ENCODE peak calls at places on chromosomes 1 and 21, in six cellular contexts. L is heart left ventricle; N is left ventricle myocardium inferior; U is Panc1; Q is sigmoid colon; I is effector memory CD4-positive, alpha-beta T cell. B is an unnamed sample. For H3K27me3, the result is how much of the 10 kb centered on the place peaks cover.

GRCh38 chr1:41915786-41916571 is 2.7 kb downstream of the HIVEP3 start:
- DNase-seq in L (no peak), N (no peak), U (no peak), Q (no peak), I (no peak), B (peak)

GRCh38 chr1:183180213-183180612 is 5.9 kb upstream of the LAMC2 start:
- DNase-seq in L (peak), N (no peak), U (no peak), Q (peak), I (no peak), B (no peak)

GRCh38 chr1:213796525-213796924 is 191.2 kb upstream of the PROX1 start:
- DNase-seq in L (no peak), N (no peak), U (no peak), Q (no peak), I (no peak), B (no peak)

GRCh38 chr21:46049890-46050650 is 47.8 kb upstream of the COL6A2 start:
- DNase-seq in L (no peak), N (no peak), U (no peak), Q (peak), I (no peak), B (peak)

GRCh38 chr21:41980561-41980960 is 26.7 kb upstream of the C2CD2 start:
- DNase-seq in L (no peak), N (no peak), U (no peak), Q (no peak), I (no peak), B (no peak)

GRCh38 chr1:241591317-241591716 is 48.9 kb downstream of the CHML start:
- DNase-seq in L (no peak), N (no peak), U (no peak), Q (no peak), I (no peak), B (no peak)

GRCh38 chr1:78607334-78607927 is 12.8 kb upstream of the IFI44L start:
- DNase-seq in L (no peak), N (no peak), U (no peak), Q (no peak), I (no peak), B (no peak)

GRCh38 chr1:30054126-30054525 is 669.3 kb downstream of the MATN1 start:
- DNase-seq in L (no peak), N (no peak), U (no peak), Q (no peak), I (no peak), B (peak)

GRCh38 chr1:113617438-113618141 is 141.7 kb downstream of the PHTF1 start:
- DNase-seq in L (no peak), N (no peak), U (no peak), Q (no peak), I (no peak), B (no peak)

GRCh38 chr1:89843279-89844121 is 22.7 kb downstream of the LRRC8D start:
- DNase-seq in L (peak), N (peak), U (no peak), Q (peak), I (peak), B (peak)

GRCh38 chr1:23122796-23123195 is 45.9 kb downstream of the LUZP1 start:
- DNase-seq in L (no peak), N (no peak), U (no peak), Q (no peak), I (no peak), B (no peak)

GRCh38 chr1:187261637-187262036 is 432.9 kb downstream of the PLA2G4A start:
- DNase-seq in L (no peak), N (no peak), U (no peak), Q (no peak), I (no peak), B (no peak)

GRCh38 chr1:12706061-12706460 is 9.8 kb upstream of the AADACL3 start:
- DNase-seq in L (no peak), N (no peak), U (no peak), Q (no peak), I (no peak), B (no peak)
- H3K27me3 ChIP-seq in L (under half), N (under half), U (under half), Q (under half), I (under half), B (under half)

GRCh38 chr1:163712321-163712720 is 390.6 kb downstream of the NUF2 start:
- DNase-seq in L (no peak), N (no peak), U (no peak), Q (no peak), I (no peak), B (no peak)

GRCh38 chr1:163703794-163704193 is 382.0 kb downstream of the NUF2 start:
- DNase-seq in L (no peak), N (no peak), U (no peak), Q (no peak), I (no peak), B (no peak)

GRCh38 chr1:163706915-163707314 is 385.2 kb downstream of the NUF2 start:
- DNase-seq in L (no peak), N (no peak), U (no peak), Q (no peak), I (no peak), B (no peak)

GRCh38 chr1:163709636-163710035 is 387.9 kb downstream of the NUF2 start:
- DNase-seq in L (no peak), N (no peak), U (no peak), Q (no peak), I (no peak), B (no peak)
- H3K4me3 ChIP-seq in L (no peak), N (no peak), U (no peak), Q (no peak), I (no peak), B (no peak)

DNA sequence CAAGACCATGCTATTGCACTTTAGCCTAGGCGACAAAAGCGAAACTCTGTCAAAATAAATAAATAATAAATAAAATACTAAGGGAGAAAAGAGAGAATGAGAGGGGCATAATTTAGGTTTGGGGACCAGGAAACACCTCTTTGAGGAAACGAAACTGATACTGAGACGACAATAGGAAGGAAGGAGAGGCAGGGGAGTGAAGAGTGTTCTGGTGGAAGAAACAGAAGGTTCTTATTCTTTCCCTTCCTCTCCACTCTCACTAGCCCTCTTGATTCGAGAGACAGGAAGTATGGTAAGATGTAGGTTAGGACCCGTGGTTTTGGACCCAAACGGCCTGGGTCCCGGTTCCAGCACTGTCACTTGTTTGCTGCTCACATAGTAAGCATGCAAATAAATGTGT is 1.6 kb upstream of the NKAIN1 start:
- DNase-seq in L (no peak), N (no peak), U (no peak), Q (peak), I (no peak), B (no peak)
- H3K27me3 ChIP-seq in L (under half), N (half or more), U (under half), Q (half or more), I (under half), B (under half)

DNA sequence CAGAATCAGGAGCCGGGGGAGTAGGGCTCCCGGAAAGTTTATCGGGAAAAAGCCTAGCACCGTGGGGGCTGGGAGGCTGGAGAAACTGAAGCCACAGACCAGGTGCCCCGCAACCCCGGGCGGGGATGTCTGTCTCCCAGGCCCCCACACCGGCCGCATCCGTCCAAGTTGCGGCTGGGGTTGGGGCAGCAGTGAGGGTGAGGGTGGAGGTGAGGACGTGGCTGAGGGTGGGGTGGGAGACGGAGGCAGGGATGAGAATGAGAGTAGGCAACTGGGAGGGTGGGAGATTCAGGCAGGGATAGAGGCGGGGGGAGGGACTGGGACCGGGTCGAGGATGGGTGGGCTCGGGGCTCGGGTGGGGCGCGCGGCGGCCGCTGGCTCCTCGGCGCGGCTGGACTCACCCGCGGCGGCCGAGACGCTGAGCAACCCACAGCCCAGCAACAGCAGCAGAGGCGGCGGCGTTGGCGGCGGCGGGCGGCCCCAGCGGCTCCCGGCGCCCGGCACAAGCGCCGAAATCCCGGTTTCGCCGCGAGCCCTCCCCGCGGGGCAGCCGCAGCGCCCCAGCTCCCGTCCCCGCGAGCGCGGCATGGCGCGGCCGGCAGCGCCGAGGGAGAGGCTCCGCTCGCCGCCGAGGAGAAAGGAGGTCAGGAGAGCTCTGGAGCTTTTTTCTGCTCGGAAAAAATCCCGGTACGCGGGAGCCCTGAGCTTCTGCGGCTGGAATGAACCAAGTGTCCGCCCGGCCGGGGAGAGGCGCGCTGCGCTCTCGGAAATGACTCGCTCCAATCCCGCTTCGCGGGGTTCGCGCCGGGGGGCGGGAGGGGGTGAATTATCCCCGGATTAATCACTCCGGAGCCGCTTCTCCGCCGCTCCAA is at the start of gene CSMD2:
- DNase-seq in L (no peak), N (peak), U (no peak), Q (no peak), I (no peak), B (peak)
- H3K4me3 ChIP-seq in L (peak), N (peak), U (no peak), Q (peak), I (no peak), B (peak)

GRCh38 chr1:202599669-202600431 is 110.4 kb downstream of the SYT2 start:
- DNase-seq in L (peak), N (peak), U (no peak), Q (peak), I (no peak), B (peak)

GRCh38 chr1:202600432-202601041 is 109.7 kb downstream of the SYT2 start:
- DNase-seq in L (no peak), N (no peak), U (no peak), Q (no peak), I (no peak), B (no peak)

DNA sequence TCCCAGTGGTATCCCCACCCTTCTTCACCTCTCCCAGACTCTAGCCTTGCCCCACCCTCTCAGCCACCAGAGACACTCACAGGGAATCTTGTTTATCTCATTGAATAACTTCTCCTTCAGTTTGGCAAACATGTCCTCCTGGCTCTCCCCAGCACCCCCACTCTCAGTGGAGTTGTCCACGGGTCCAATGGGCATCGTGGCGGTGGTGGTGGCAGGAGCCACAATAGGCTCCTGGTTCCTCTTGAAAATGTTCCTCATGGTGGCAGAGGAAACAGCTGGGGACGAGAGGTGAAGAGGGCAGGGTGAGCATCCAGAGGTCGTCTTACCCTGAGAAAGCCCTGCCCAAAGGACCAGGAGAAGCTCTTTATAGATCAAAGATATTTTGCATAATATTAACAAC is 104.7 kb downstream of the SYT2 start:
- DNase-seq in L (no peak), N (no peak), U (no peak), Q (no peak), I (no peak), B (no peak)
- H3K27me3 ChIP-seq in L (under half), N (under half), U (under half), Q (under half), I (under half), B (under half)

GRCh38 chr1:9821710-9822109 is 2.1 kb downstream of the CLSTN1 start:
- DNase-seq in L (no peak), N (no peak), U (no peak), Q (no peak), I (no peak), B (no peak)
- H3K4me3 ChIP-seq in L (peak), N (no peak), U (no peak), Q (no peak), I (no peak), B (no peak)

GRCh38 chr21:44929242-44929798 is 8.6 kb upstream of the ITGB2 start:
- DNase-seq in L (no peak), N (no peak), U (no peak), Q (no peak), I (no peak), B (no peak)
- H3K27me3 ChIP-seq in L (half or more), N (half or more), U (under half), Q (half or more), I (under half), B (half or more)